ENCODE peak calls at places on chromosome 3, in six cellular contexts. Z is skeletal muscle cell; I is mucosa of descending colon; R is activated naive CD8-positive, alpha-beta T cell treated with anti-CD3 and anti-CD28 coated beads, Interleukin-2, amount 50 U/mL, for 24 hours; T is glutamatergic neuron; X is hypothalamus. C is an unnamed sample.

GRCh38 chr3:139537325-139537724 is 2.2 kb downstream of the RBP1 start:
- DNase-seq in Z (no peak), I (no peak), R (no peak), T (no peak), X (no peak), C (no peak)

GRCh38 chr3:151962891-151963290 is 89.4 kb downstream of the SUCNR1 start:
- DNase-seq in Z (no peak), I (no peak), R (no peak), T (no peak), X (no peak), C (no peak)

GRCh38 chr3:188169826-188170455 is 16.0 kb downstream of the LPP start:
- DNase-seq in Z (no peak), I (no peak), R (no peak), T (no peak), X (no peak), C (no peak)

GRCh38 chr3:10419637-10420232 is 85.7 kb downstream of the ATP2B2 start:
- DNase-seq in Z (no peak), I (no peak), R (peak), T (no peak), X (no peak), C (no peak)

GRCh38 chr3:58564456-58565160 is 12.6 kb downstream of the FAM107A start:
- DNase-seq in Z (peak), I (no peak), R (no peak), T (no peak), X (no peak), C (no peak)

GRCh38 chr3:193782280-193782654 is 189.3 kb downstream of the OPA1 start:
- DNase-seq in Z (no peak), I (no peak), R (no peak), T (no peak), X (no peak), C (no peak)

GRCh38 chr3:133538154-133538553 is 35.3 kb upstream of the CDV3 start:
- DNase-seq in Z (no peak), I (no peak), R (no peak), T (no peak), X (no peak), C (no peak)

GRCh38 chr3:98068824-98069223 is 18.1 kb upstream of the OR5AC2 start:
- DNase-seq in Z (no peak), I (no peak), R (no peak), T (no peak), X (no peak), C (no peak)

GRCh38 chr3:161343986-161344385 is 27.3 kb downstream of the SPTSSB start:
- DNase-seq in Z (no peak), I (no peak), R (no peak), T (no peak), X (no peak), C (no peak)

GRCh38 chr3:189573004-189573403 is 58.2 kb upstream of the TP63 start:
- DNase-seq in Z (no peak), I (no peak), R (no peak), T (no peak), X (no peak), C (no peak)

GRCh38 chr3:29581311-29581710 is 300.4 kb downstream of the RBMS3 start:
- DNase-seq in Z (no peak), I (no peak), R (no peak), T (no peak), X (no peak), C (no peak)

GRCh38 chr3:108322352-108322751 is 26.0 kb downstream of the HHLA2 start:
- DNase-seq in Z (no peak), I (no peak), R (peak), T (no peak), X (no peak), C (no peak)

GRCh38 chr3:104886220-104886995 is 480.3 kb upstream of the ALCAM start:
- DNase-seq in Z (no peak), I (no peak), R (no peak), T (no peak), X (no peak), C (no peak)

GRCh38 chr3:70992557-70992956 is 591.0 kb downstream of the FOXP1 start:
- DNase-seq in Z (no peak), I (no peak), R (no peak), T (no peak), X (no peak), C (no peak)

GRCh38 chr3:127216415-127217261 is 23.7 kb downstream of the PRR23E start:
- DNase-seq in Z (no peak), I (no peak), R (no peak), T (no peak), X (no peak), C (no peak)

GRCh38 chr3:128418900-128419299 is 47.8 kb downstream of the DNAJB8 start:
- DNase-seq in Z (no peak), I (no peak), R (no peak), T (no peak), X (no peak), C (no peak)

GRCh38 chr3:70824785-70825184 is 512.3 kb upstream of the MDFIC2 start:
- DNase-seq in Z (peak), I (no peak), R (no peak), T (no peak), X (no peak), C (no peak)

GRCh38 chr3:13782501-13782900 is 97.4 kb downstream of the WNT7A start:
- DNase-seq in Z (no peak), I (no peak), R (no peak), T (no peak), X (no peak), C (no peak)

GRCh38 chr3:57068437-57069089 is 8.1 kb downstream of the SPATA12 start:
- DNase-seq in Z (peak), I (no peak), R (peak), T (peak), X (no peak), C (peak)

GRCh38 chr3:185460719-185461350 is 38.0 kb downstream of the TMEM41A start:
- DNase-seq in Z (no peak), I (no peak), R (no peak), T (no peak), X (no peak), C (no peak)

GRCh38 chr3:17459470-17459993 is 282.9 kb downstream of the TBC1D5 start:
- DNase-seq in Z (no peak), I (no peak), R (no peak), T (no peak), X (no peak), C (no peak)

GRCh38 chr3:196941846-196942225 is 492 bp downstream of the NCBP2 start:
- DNase-seq in Z (peak), I (no peak), R (peak), T (peak), X (no peak), C (no peak)

GRCh38 chr3:157261000-157261399 is 101.1 kb upstream of the CCNL1 start:
- DNase-seq in Z (peak), I (no peak), R (no peak), T (no peak), X (no peak), C (no peak)

GRCh38 chr3:169323580-169324453 is 339.7 kb downstream of the MECOM start:
- DNase-seq in Z (peak), I (no peak), R (no peak), T (no peak), X (no peak), C (no peak)

GRCh38 chr3:105963161-105963560 is 94.3 kb upstream of the CBLB start:
- DNase-seq in Z (no peak), I (no peak), R (no peak), T (no peak), X (no peak), C (no peak)

GRCh38 chr3:128481438-128481942 is 11.5 kb downstream of the GATA2 start:
- DNase-seq in Z (no peak), I (no peak), R (no peak), T (peak), X (no peak), C (no peak)

GRCh38 chr3:148815736-148816135 is 11.9 kb upstream of the CPB1 start:
- DNase-seq in Z (no peak), I (no peak), R (no peak), T (no peak), X (no peak), C (no peak)

GRCh38 chr3:10500717-10501663 is 4.4 kb downstream of the ATP2B2 start:
- DNase-seq in Z (no peak), I (no peak), R (no peak), T (no peak), X (no peak), C (no peak)